ENCODE peak calls at places on chromosome 17, in six cellular contexts. A is B cell; Y is AG04449; O is amniotic stem cell; U is ELR; X is effector memory CD8-positive, alpha-beta T cell. G is an unnamed sample.

GRCh38 chr17:61318684-61319098 is 81.0 kb upstream of the TBX2 start:
- DNase-seq in A (no peak), Y (no peak), O (no peak), U (no peak), X (no peak), G (no peak)

GRCh38 chr17:20116683-20117309 is 107.6 kb downstream of the SPECC1 start:
- DNase-seq in A (peak; percentile 75), Y (no peak), O (peak; percentile 21), U (peak; percentile 73), X (peak; percentile 57), G (peak; percentile 41)

GRCh38 chr17:12667299-12667958 is 1.7 kb downstream of the MYOCD start:
- DNase-seq in A (no peak), Y (peak; percentile 45), O (peak; percentile 52), U (peak; percentile 71), X (no peak), G (no peak)

GRCh38 chr17:63984651-63985386 is 12.1 kb upstream of the SCN4A start:
- DNase-seq in A (no peak), Y (peak; percentile 77), O (peak; percentile 51), U (peak; percentile 92), X (peak; percentile 65), G (peak; percentile 18)

GRCh38 chr17:43917348-43918025 is 10.2 kb upstream of the MPP2 start:
- DNase-seq in A (peak; percentile 64), Y (no peak), O (no peak), U (no peak), X (no peak), G (no peak)

GRCh38 chr17:4559139-4559791 is 1.1 kb downstream of the GGT6 start:
- DNase-seq in A (no peak), Y (no peak), O (no peak), U (no peak), X (no peak), G (no peak)

GRCh38 chr17:76370261-76370993 is 14.0 kb upstream of the SPHK1 start:
- DNase-seq in A (no peak), Y (peak; percentile 67), O (peak; percentile 81), U (peak; percentile 100), X (no peak), G (peak; percentile 90)

GRCh38 chr17:29357821-29358232 is 32.3 kb upstream of the TAOK1 start:
- DNase-seq in A (no peak), Y (no peak), O (no peak), U (peak; percentile 45), X (no peak), G (no peak)

GRCh38 chr17:6303664-6304063 is 131.3 kb downstream of the AIPL1 start:
- DNase-seq in A (no peak), Y (no peak), O (no peak), U (peak; percentile 19), X (no peak), G (no peak)

GRCh38 chr17:47899643-47900042 is 3.6 kb downstream of the SP2 start:
- DNase-seq in A (no peak), Y (no peak), O (no peak), U (no peak), X (no peak), G (no peak)

GRCh38 chr17:53912117-53912516 is 89.4 kb downstream of the KIF2B start:
- DNase-seq in A (no peak), Y (no peak), O (no peak), U (no peak), X (no peak), G (no peak)

GRCh38 chr17:58006563-58006923 is 503 bp downstream of the SRSF1 start:
- DNase-seq in A (peak; percentile 60), Y (no peak), O (peak; percentile 59), U (peak; percentile 88), X (peak; percentile 16), G (peak; percentile 61)

GRCh38 chr17:2071024-2071385 is 16.1 kb downstream of the HIC1 start:
- DNase-seq in A (no peak), Y (no peak), O (no peak), U (no peak), X (no peak), G (no peak)

GRCh38 chr17:35433075-35433894 is 985 bp upstream of the SLFN12 start:
- DNase-seq in A (peak; percentile 7), Y (peak; percentile 99), O (peak; percentile 88), U (peak; percentile 99), X (peak; percentile 24), G (peak; percentile 92)